ENCODE peak calls at places on chromosomes 2 and 18, in nine cellular contexts. One of them, this sample, is unnamed. For H3K4me1, the result is how much of the 10 kb centered on the place peaks cover.

GRCh38 chr2:79993144-79993543 is 311.4 kb downstream of the LRRTM1 start:
- DNase-seq in IMR-90: no peak
- DNase-seq in HCT116: no peak
- DNase-seq in transverse colon: no peak
- DNase-seq in uterus: no peak
- DNase-seq in heart left ventricle: no peak
- DNase-seq in breast epithelium: no peak
- DNase-seq in A549: no peak
- DNase-seq in prostate gland: no peak
- DNase-seq in this sample: no peak

GRCh38 chr2:120881981-120882788 is 146.5 kb downstream of the GLI2 start:
- DNase-seq in uterus: no peak
- DNase-seq in IMR-90: no peak
- DNase-seq in heart left ventricle: no peak
- DNase-seq in A549: no peak
- DNase-seq in prostate gland: no peak
- DNase-seq in transverse colon: no peak
- DNase-seq in breast epithelium: no peak
- DNase-seq in HCT116: no peak
- DNase-seq in this sample: peak

GRCh38 chr2:25825238-25825637 is 53.0 kb downstream of the ASXL2 start:
- DNase-seq in IMR-90: no peak
- DNase-seq in breast epithelium: no peak
- DNase-seq in heart left ventricle: no peak
- DNase-seq in A549: no peak
- DNase-seq in HCT116: no peak
- DNase-seq in uterus: no peak
- DNase-seq in transverse colon: no peak
- DNase-seq in prostate gland: no peak
- DNase-seq in this sample: no peak

GRCh38 chr2:240482141-240482540 is 46.7 kb downstream of the GPC1 start:
- DNase-seq in HCT116: no peak
- DNase-seq in IMR-90: no peak
- DNase-seq in breast epithelium: no peak
- DNase-seq in A549: no peak
- DNase-seq in transverse colon: no peak
- DNase-seq in uterus: no peak
- DNase-seq in prostate gland: peak
- DNase-seq in heart left ventricle: no peak
- DNase-seq in this sample: no peak

GRCh38 chr2:106129592-106129991 is 64.5 kb downstream of the UXS1 start:
- DNase-seq in transverse colon: no peak
- DNase-seq in A549: no peak
- DNase-seq in IMR-90: no peak
- DNase-seq in uterus: no peak
- DNase-seq in HCT116: no peak
- DNase-seq in heart left ventricle: no peak
- DNase-seq in prostate gland: no peak
- DNase-seq in breast epithelium: no peak
- DNase-seq in this sample: no peak

GRCh38 chr2:163751696-163752095 is 15.9 kb upstream of the FIGN start:
- DNase-seq in A549: no peak
- DNase-seq in heart left ventricle: no peak
- DNase-seq in breast epithelium: no peak
- DNase-seq in uterus: no peak
- DNase-seq in prostate gland: no peak
- DNase-seq in HCT116: no peak
- DNase-seq in transverse colon: no peak
- DNase-seq in IMR-90: no peak
- DNase-seq in this sample: no peak

GRCh38 chr2:58387701-58388100 is 146.6 kb upstream of the FANCL start:
- DNase-seq in heart left ventricle: no peak
- DNase-seq in IMR-90: no peak
- DNase-seq in prostate gland: no peak
- DNase-seq in HCT116: no peak
- DNase-seq in transverse colon: no peak
- DNase-seq in A549: no peak
- DNase-seq in uterus: no peak
- DNase-seq in breast epithelium: no peak
- DNase-seq in this sample: no peak

GRCh38 chr18:37662099-37662498 is 96.5 kb upstream of the CELF4 start:
- DNase-seq in uterus: no peak
- DNase-seq in A549: no peak
- DNase-seq in heart left ventricle: no peak
- DNase-seq in IMR-90: no peak
- DNase-seq in transverse colon: no peak
- DNase-seq in breast epithelium: no peak
- DNase-seq in HCT116: no peak
- DNase-seq in prostate gland: peak
- DNase-seq in this sample: no peak

GRCh38 chr2:237171396-237171795 is 85.7 kb downstream of the COPS8 start:
- DNase-seq in breast epithelium: no peak
- DNase-seq in heart left ventricle: no peak
- DNase-seq in A549: peak
- DNase-seq in transverse colon: no peak
- DNase-seq in uterus: peak
- DNase-seq in HCT116: peak
- DNase-seq in prostate gland: peak
- DNase-seq in IMR-90: peak
- DNase-seq in this sample: no peak

GRCh38 chr2:55223958-55224760 is 7.9 kb downstream of the CLHC1 start:
- DNase-seq in uterus: no peak
- DNase-seq in prostate gland: no peak
- DNase-seq in IMR-90: no peak
- DNase-seq in breast epithelium: no peak
- DNase-seq in transverse colon: no peak
- DNase-seq in A549: no peak
- DNase-seq in heart left ventricle: peak
- DNase-seq in HCT116: no peak
- DNase-seq in this sample: no peak

GRCh38 chr2:12287220-12287751 is 429.4 kb upstream of the TRIB2 start:
- DNase-seq in A549: no peak
- DNase-seq in prostate gland: no peak
- DNase-seq in transverse colon: no peak
- DNase-seq in heart left ventricle: no peak
- DNase-seq in breast epithelium: no peak
- DNase-seq in HCT116: no peak
- DNase-seq in IMR-90: no peak
- DNase-seq in uterus: no peak
- DNase-seq in this sample: no peak

GRCh38 chr2:61425605-61426155 is 45.2 kb downstream of the USP34 start:
- DNase-seq in breast epithelium: no peak
- DNase-seq in IMR-90: no peak
- DNase-seq in uterus: no peak
- DNase-seq in A549: no peak
- DNase-seq in prostate gland: no peak
- DNase-seq in heart left ventricle: no peak
- DNase-seq in HCT116: no peak
- DNase-seq in transverse colon: no peak
- DNase-seq in this sample: no peak

GRCh38 chr2:83584674-83585073 is 874.4 kb downstream of the SUCLG1 start:
- DNase-seq in A549: no peak
- DNase-seq in uterus: no peak
- DNase-seq in transverse colon: no peak
- DNase-seq in prostate gland: no peak
- DNase-seq in IMR-90: no peak
- DNase-seq in heart left ventricle: no peak
- DNase-seq in breast epithelium: no peak
- DNase-seq in HCT116: no peak
- DNase-seq in this sample: no peak

GRCh38 chr2:136381722-136382633 is 264.0 kb upstream of the CXCR4 start:
- DNase-seq in heart left ventricle: no peak
- DNase-seq in prostate gland: no peak
- DNase-seq in breast epithelium: no peak
- DNase-seq in IMR-90: no peak
- DNase-seq in uterus: no peak
- DNase-seq in A549: no peak
- DNase-seq in transverse colon: peak
- DNase-seq in HCT116: no peak
- DNase-seq in this sample: no peak

GRCh38 chr18:71443726-71444480 is 1100.2 kb downstream of the CBLN2 start:
- DNase-seq in breast epithelium: no peak
- DNase-seq in A549: no peak
- DNase-seq in prostate gland: no peak
- DNase-seq in transverse colon: no peak
- DNase-seq in uterus: no peak
- DNase-seq in IMR-90: no peak
- DNase-seq in HCT116: no peak
- DNase-seq in heart left ventricle: no peak
- DNase-seq in this sample: no peak

GRCh38 chr2:18119883-18120282 is 241.4 kb downstream of the KCNS3 start:
- DNase-seq in HCT116: no peak
- DNase-seq in heart left ventricle: no peak
- DNase-seq in uterus: no peak
- DNase-seq in IMR-90: peak
- DNase-seq in breast epithelium: no peak
- DNase-seq in transverse colon: no peak
- DNase-seq in prostate gland: no peak
- DNase-seq in A549: no peak
- DNase-seq in this sample: no peak

GRCh38 chr2:118693287-118693822 is 154.1 kb downstream of the EN1 start:
- DNase-seq in uterus: no peak
- DNase-seq in transverse colon: no peak
- DNase-seq in IMR-90: no peak
- DNase-seq in breast epithelium: no peak
- DNase-seq in HCT116: no peak
- DNase-seq in prostate gland: no peak
- DNase-seq in heart left ventricle: no peak
- DNase-seq in A549: no peak
- DNase-seq in this sample: no peak

GRCh38 chr2:12929806-12930205 is 213.1 kb downstream of the TRIB2 start:
- DNase-seq in heart left ventricle: no peak
- DNase-seq in breast epithelium: no peak
- DNase-seq in uterus: no peak
- DNase-seq in HCT116: no peak
- DNase-seq in IMR-90: no peak
- DNase-seq in A549: no peak
- DNase-seq in prostate gland: no peak
- DNase-seq in transverse colon: no peak
- DNase-seq in this sample: no peak

GRCh38 chr2:2597712-2598111 is 266.6 kb upstream of the MYT1L start:
- DNase-seq in HCT116: no peak
- DNase-seq in transverse colon: no peak
- DNase-seq in IMR-90: no peak
- DNase-seq in heart left ventricle: no peak
- DNase-seq in breast epithelium: no peak
- DNase-seq in A549: no peak
- DNase-seq in prostate gland: no peak
- DNase-seq in uterus: no peak
- DNase-seq in this sample: no peak

GRCh38 chr2:2599441-2599840 is 268.4 kb upstream of the MYT1L start:
- DNase-seq in uterus: no peak
- DNase-seq in prostate gland: no peak
- DNase-seq in HCT116: no peak
- DNase-seq in breast epithelium: no peak
- DNase-seq in heart left ventricle: no peak
- DNase-seq in A549: no peak
- DNase-seq in transverse colon: no peak
- DNase-seq in IMR-90: no peak
- DNase-seq in this sample: no peak

GRCh38 chr2:2600466-2600865 is 269.4 kb upstream of the MYT1L start:
- DNase-seq in A549: no peak
- DNase-seq in heart left ventricle: no peak
- DNase-seq in breast epithelium: no peak
- DNase-seq in transverse colon: no peak
- DNase-seq in uterus: no peak
- DNase-seq in HCT116: no peak
- DNase-seq in IMR-90: no peak
- DNase-seq in prostate gland: no peak
- DNase-seq in this sample: no peak
- TF ChIP-seq POLR2A in A549: no peak
- TF ChIP-seq POLR2A in heart left ventricle: no peak
- TF ChIP-seq POLR2A in breast epithelium: no peak
- TF ChIP-seq POLR2A in transverse colon: no peak
- TF ChIP-seq POLR2A in uterus: no peak
- TF ChIP-seq POLR2A in HCT116: no peak
- TF ChIP-seq POLR2A in IMR-90: no peak
- TF ChIP-seq POLR2A in prostate gland: no peak
- TF ChIP-seq POLR2A in this sample: no peak

DNA sequence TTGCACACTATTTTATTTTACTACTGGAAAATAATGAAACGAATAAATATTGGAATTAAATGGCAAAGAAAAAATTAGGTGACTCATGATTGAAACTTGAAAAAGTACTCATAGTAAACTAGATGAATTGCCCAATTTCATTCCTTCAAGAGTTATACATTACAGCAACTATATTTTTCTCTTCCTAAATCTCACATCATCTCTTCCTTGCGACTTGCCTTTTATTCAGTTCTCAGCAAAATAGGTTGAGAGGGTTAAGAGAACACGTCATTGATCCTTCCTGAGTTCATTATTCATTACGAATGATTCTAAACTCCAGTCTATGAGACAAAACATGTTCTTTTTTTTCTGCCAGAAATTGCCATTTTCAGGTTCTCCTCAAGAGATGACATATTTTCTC is 164.6 kb upstream of the REV1 start:
- DNase-seq in prostate gland: no peak
- DNase-seq in heart left ventricle: no peak
- DNase-seq in IMR-90: peak
- DNase-seq in HCT116: no peak
- DNase-seq in A549: no peak
- DNase-seq in transverse colon: no peak
- DNase-seq in uterus: no peak
- DNase-seq in breast epithelium: no peak
- DNase-seq in this sample: no peak
- H3K4me1 ChIP-seq in prostate gland: under half
- H3K4me1 ChIP-seq in heart left ventricle: under half
- H3K4me1 ChIP-seq in IMR-90: under half
- H3K4me1 ChIP-seq in HCT116: under half
- H3K4me1 ChIP-seq in A549: under half
- H3K4me1 ChIP-seq in transverse colon: under half
- H3K4me1 ChIP-seq in uterus: under half
- H3K4me1 ChIP-seq in breast epithelium: under half
- H3K4me1 ChIP-seq in this sample: under half

GRCh38 chr2:27085670-27086089 is 892 bp upstream of the KHK start:
- DNase-seq in uterus: peak
- DNase-seq in HCT116: no peak
- DNase-seq in prostate gland: peak
- DNase-seq in transverse colon: peak
- DNase-seq in A549: peak
- DNase-seq in IMR-90: peak
- DNase-seq in heart left ventricle: peak
- DNase-seq in breast epithelium: peak
- DNase-seq in this sample: peak
- TF ChIP-seq POLR2A in uterus: no peak
- TF ChIP-seq POLR2A in HCT116: no peak
- TF ChIP-seq POLR2A in prostate gland: peak
- TF ChIP-seq POLR2A in transverse colon: peak
- TF ChIP-seq POLR2A in A549: peak
- TF ChIP-seq POLR2A in IMR-90: no peak
- TF ChIP-seq POLR2A in heart left ventricle: no peak
- TF ChIP-seq POLR2A in breast epithelium: no peak
- TF ChIP-seq POLR2A in this sample: no peak

DNA sequence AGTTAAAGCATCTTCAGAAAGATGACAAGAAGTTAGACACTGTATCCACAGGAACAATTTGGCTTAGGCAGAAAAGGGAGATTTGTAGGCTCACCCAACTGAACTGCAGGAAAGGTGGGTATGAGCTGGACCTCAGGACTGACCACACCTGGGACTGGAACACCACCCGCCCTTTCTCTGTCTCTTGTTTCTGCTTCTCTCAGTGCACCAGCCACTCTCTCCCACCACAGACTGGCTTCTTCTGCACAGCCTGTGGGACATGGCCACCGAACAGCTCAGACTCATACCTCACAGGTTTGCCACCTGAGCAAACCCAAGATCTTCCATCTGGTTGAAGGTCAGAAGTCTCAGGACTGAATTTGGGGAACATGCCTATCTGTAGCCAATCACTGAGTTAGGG is 14.2 kb upstream of the MALT1 start:
- DNase-seq in prostate gland: no peak
- DNase-seq in HCT116: no peak
- DNase-seq in A549: no peak
- DNase-seq in uterus: no peak
- DNase-seq in breast epithelium: no peak
- DNase-seq in transverse colon: no peak
- DNase-seq in IMR-90: no peak
- DNase-seq in heart left ventricle: no peak
- DNase-seq in this sample: no peak
- H3K4me1 ChIP-seq in prostate gland: under half
- H3K4me1 ChIP-seq in HCT116: under half
- H3K4me1 ChIP-seq in A549: under half
- H3K4me1 ChIP-seq in uterus: under half
- H3K4me1 ChIP-seq in breast epithelium: under half
- H3K4me1 ChIP-seq in transverse colon: under half
- H3K4me1 ChIP-seq in IMR-90: under half
- H3K4me1 ChIP-seq in heart left ventricle: under half
- H3K4me1 ChIP-seq in this sample: under half